ENCODE peak calls at places on chromosomes 13 and 19, in six cellular contexts. P, W, M, K, I and O are unnamed samples.

GRCh38 chr13:21039097-21039800 is 22.1 kb downstream of the LATS2 start:
- DNase-seq in P (no peak), W (no peak), M (no peak), K (no peak), I (no peak), O (no peak)

GRCh38 chr19:10478903-10479384 is 24.2 kb downstream of the KEAP1 start:
- DNase-seq in P (peak; percentile 68), W (peak; percentile 95), M (peak; percentile 90), K (peak; percentile 87), I (peak; percentile 92), O (peak; percentile 97)

GRCh38 chr19:38304866-38305429 is 897 bp downstream of the C19orf33 start:
- DNase-seq in P (peak; percentile 91), W (peak; percentile 46), M (peak; percentile 92), K (peak; percentile 96), I (peak; percentile 96), O (peak; percentile 99)

GRCh38 chr13:108573455-108573854 is 56.0 kb upstream of the MYO16 start:
- DNase-seq in P (no peak), W (no peak), M (no peak), K (no peak), I (no peak), O (no peak)

GRCh38 chr13:77555246-77555645 is 19.7 kb downstream of the SCEL start:
- DNase-seq in P (no peak), W (no peak), M (no peak), K (no peak), I (no peak), O (no peak)

GRCh38 chr19:51861870-51862622 is 25.7 kb downstream of the ZNF577 start:
- DNase-seq in P (no peak), W (no peak), M (no peak), K (no peak), I (no peak), O (no peak)

GRCh38 chr13:78029891-78030290 is 111.3 kb upstream of the EDNRB start:
- DNase-seq in P (no peak), W (no peak), M (no peak), K (no peak), I (peak; percentile 23), O (no peak)

GRCh38 chr19:18117692-18118378 is 20.3 kb downstream of the MAST3 start:
- DNase-seq in P (no peak), W (peak; percentile 92), M (peak; percentile 95), K (peak; percentile 94), I (peak; percentile 97), O (peak; percentile 94)

GRCh38 chr13:102702965-102703720 is 8.3 kb upstream of the METTL21C start:
- DNase-seq in P (no peak), W (no peak), M (no peak), K (no peak), I (no peak), O (no peak)

GRCh38 chr13:98965325-98965724 is 12.5 kb downstream of the DOCK9 start:
- DNase-seq in P (no peak), W (no peak), M (no peak), K (no peak), I (no peak), O (no peak)

GRCh38 chr13:36344886-36345437 is 1.2 kb downstream of the SPART start:
- DNase-seq in P (no peak), W (peak; percentile 46), M (peak; percentile 3), K (no peak), I (peak; percentile 34), O (no peak)

GRCh38 chr13:48749144-48749543 is 95.4 kb downstream of the CYSLTR2 start:
- DNase-seq in P (peak; percentile 68), W (no peak), M (no peak), K (no peak), I (no peak), O (no peak)

GRCh38 chr19:41175825-41176734 is 16.9 kb upstream of the CYP2S1 start:
- DNase-seq in P (peak; percentile 93), W (no peak), M (peak; percentile 75), K (peak; percentile 88), I (peak; percentile 67), O (peak; percentile 96)

GRCh38 chr19:41219924-41220567 is 1.0 kb downstream of the AXL start:
- DNase-seq in P (no peak), W (peak; percentile 57), M (peak; percentile 19), K (no peak), I (peak; percentile 28), O (no peak)

GRCh38 chr19:43625918-43626579 is 6.6 kb upstream of the ZNF428 start:
- DNase-seq in P (no peak), W (no peak), M (peak; percentile 13), K (peak; percentile 35), I (peak; percentile 26), O (peak; percentile 81)

GRCh38 chr13:84925443-84925842 is 873.8 kb downstream of the SLITRK6 start:
- DNase-seq in P (peak; percentile 85), W (no peak), M (no peak), K (no peak), I (no peak), O (no peak)

GRCh38 chr19:1470864-1471513 is 8.0 kb downstream of the C19orf25 start:
- DNase-seq in P (no peak), W (no peak), M (peak; percentile 44), K (no peak), I (peak; percentile 92), O (peak; percentile 84)

GRCh38 chr19:5877427-5877826 is 7.1 kb upstream of the FUT5 start:
- DNase-seq in P (no peak), W (no peak), M (no peak), K (no peak), I (no peak), O (no peak)

GRCh38 chr19:588758-589692 is 656 bp upstream of the HCN2 start:
- DNase-seq in P (no peak), W (no peak), M (peak; percentile 54), K (no peak), I (peak; percentile 54), O (peak; percentile 54)

GRCh38 chr13:112876305-112877000 is 92.6 kb upstream of the MCF2L start:
- DNase-seq in P (no peak), W (no peak), M (no peak), K (no peak), I (no peak), O (no peak)

GRCh38 chr13:35716644-35717170 is 240.2 kb upstream of the MAB21L1 start:
- DNase-seq in P (no peak), W (no peak), M (no peak), K (no peak), I (no peak), O (no peak)

GRCh38 chr19:58569943-58570670 is 3.0 kb downstream of the MZF1 start:
- DNase-seq in P (no peak), W (no peak), M (no peak), K (peak; percentile 18), I (no peak), O (no peak)

GRCh38 chr19:5395996-5396939 is 55.7 kb upstream of the PTPRS start:
- DNase-seq in P (no peak), W (no peak), M (peak; percentile 10), K (no peak), I (peak; percentile 65), O (no peak)

GRCh38 chr19:7441468-7442146 is 47.2 kb downstream of the PEX11G start:
- DNase-seq in P (no peak), W (no peak), M (no peak), K (no peak), I (no peak), O (no peak)

GRCh38 chr19:49152218-49152550 is 3.0 kb downstream of the HRC start:
- DNase-seq in P (no peak), W (no peak), M (no peak), K (no peak), I (no peak), O (no peak)

GRCh38 chr19:36401475-36401874 is 17.0 kb downstream of the ZFP82 start:
- DNase-seq in P (no peak), W (no peak), M (no peak), K (no peak), I (no peak), O (no peak)

GRCh38 chr13:46555722-46556121 is 2.8 kb downstream of the LRCH1 start:
- DNase-seq in P (no peak), W (no peak), M (no peak), K (no peak), I (no peak), O (no peak)
- H3K4me1 ChIP-seq in P (peaks cover 12% of the 10 kb centered on the region), W (peaks cover 12% of the 10 kb centered on the region), M (peaks cover 12% of the 10 kb centered on the region), K (peaks cover 8% of the 10 kb centered on the region), I (no peaks in the 10 kb centered on the region), O (peaks cover 1% of the 10 kb centered on the region)

GRCh38 chr19:56142897-56143434 is 1.9 kb downstream of the ZNF444 start:
- DNase-seq in P (no peak), W (no peak), M (no peak), K (no peak), I (no peak), O (no peak)

GRCh38 chr19:56140583-56141415 is at the start of gene ZNF444:
- DNase-seq in P (peak; percentile 99), W (peak; percentile 98), M (peak; percentile 99), K (peak; percentile 99), I (peak; percentile 99), O (peak; percentile 99)

GRCh38 chr19:56144396-56144795 is 3.3 kb downstream of the ZNF444 start:
- DNase-seq in P (no peak), W (no peak), M (no peak), K (no peak), I (no peak), O (no peak)

GRCh38 chr19:56141416-56141992 is 417 bp downstream of the ZNF444 start:
- DNase-seq in P (no peak), W (no peak), M (peak; percentile 21), K (peak; percentile 49), I (peak; percentile 59), O (no peak)

GRCh38 chr19:56142087-56142787 is 1.1 kb downstream of the ZNF444 start:
- DNase-seq in P (no peak), W (no peak), M (no peak), K (peak; percentile 80), I (no peak), O (no peak)
- H3K27ac ChIP-seq in P (no peak overlapping the region), W (peak overlapping the region; percentile 31), M (peak overlapping the region; percentile 1), K (peak overlapping the region; percentile 89), I (no peak overlapping the region), O (no peak overlapping the region)

DNA sequence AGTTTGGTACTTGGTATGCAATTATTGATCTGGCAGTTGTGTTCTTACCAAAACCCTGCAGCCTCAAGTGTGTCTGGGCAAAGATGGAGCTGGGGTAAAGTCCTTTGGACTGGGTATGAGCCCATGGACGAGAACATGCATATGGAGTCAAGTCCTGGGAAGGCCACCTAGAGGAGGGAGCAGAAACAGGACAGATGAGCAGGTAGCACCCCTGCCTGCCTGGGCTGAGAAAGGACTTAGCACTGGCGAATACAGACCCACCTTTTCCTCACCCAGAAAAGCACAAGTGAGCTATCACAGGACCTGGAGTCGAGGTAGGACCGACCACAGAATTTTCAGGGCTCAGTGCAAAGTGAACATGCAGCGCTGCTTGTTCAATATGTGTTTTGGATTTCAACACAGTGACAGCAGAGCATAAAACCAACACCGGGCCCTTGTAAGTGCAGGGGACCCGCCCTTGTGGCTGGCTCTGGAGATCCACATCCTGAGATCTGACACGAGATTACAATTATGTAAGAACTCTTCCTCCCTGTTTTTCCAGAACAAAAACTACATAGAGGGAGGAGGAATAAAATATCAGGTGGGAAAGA is 25.9 kb downstream of the IGFL2 start:
- DNase-seq in P (no peak), W (no peak), M (no peak), K (no peak), I (no peak), O (no peak)
- TF ChIP-seq CTCF in P (no peak), W (no peak), M (no peak), K (no peak), I (no peak), O (peak; percentile 28)

GRCh38 chr19:19427302-19427701 is 21.8 kb downstream of the GATAD2A start:
- DNase-seq in P (no peak), W (no peak), M (no peak), K (no peak), I (no peak), O (no peak)
- H3K4me1 ChIP-seq in P (peaks cover 3% of the 10 kb centered on the region), W (peaks cover under 1% of the 10 kb centered on the region), M (no peaks in the 10 kb centered on the region), K (peaks cover 3% of the 10 kb centered on the region), I (peaks cover 18% of the 10 kb centered on the region), O (peaks cover 2% of the 10 kb centered on the region)